ENCODE peak calls at places on chromosomes 2 and 18, in four cellular contexts. N is CD4-positive, alpha-beta T cell; B is colonic mucosa; K is CD14-positive monocyte. C is an unnamed sample.

GRCh38 chr18:61852496-61852895 is 40.3 kb downstream of the RNF152 start:
- DNase-seq in N (no peak), B (no peak), K (no peak), C (no peak)

GRCh38 chr18:29651121-29651675 is 1391.3 kb downstream of the DSC3 start:
- DNase-seq in K (no peak), B (no peak), N (no peak), C (no peak)

GRCh38 chr2:219628235-219628985 is 980 bp downstream of the SLC4A3 start:
- DNase-seq in B (no peak), N (no peak), K (no peak), C (no peak)

GRCh38 chr2:74991977-74992376 is 33.5 kb downstream of the POLE4 start:
- DNase-seq in N (no peak), B (no peak), K (no peak), C (no peak)

GRCh38 chr2:118980573-118980972 is 38.6 kb downstream of the MARCO start:
- DNase-seq in K (no peak), B (no peak), N (no peak), C (no peak)

GRCh38 chr2:28219134-28219533 is 173.5 kb upstream of the FOSL2 start:
- DNase-seq in B (no peak), N (no peak), K (no peak), C (no peak)

GRCh38 chr18:37552296-37552695 is 13.3 kb downstream of the CELF4 start:
- DNase-seq in K (no peak), N (no peak), B (no peak), C (no peak)

GRCh38 chr2:78109272-78109671 is 587.1 kb upstream of the LRRTM4 start:
- DNase-seq in K (no peak), B (no peak), N (no peak), C (no peak)

GRCh38 chr2:10389191-10389590 is 58.9 kb downstream of the ODC1 start:
- DNase-seq in B (no peak), N (no peak), K (no peak), C (no peak)

GRCh38 chr2:39550701-39551285 is 113.7 kb upstream of the MAP4K3 start:
- DNase-seq in B (no peak), K (no peak), N (no peak), C (no peak)
- TF ChIP-seq CTCF in B (no peak), K (no peak), N (no peak), C (no peak)

GRCh38 chr2:223611061-223611460 is 8.9 kb upstream of the SCG2 start:
- DNase-seq in B (no peak), N (no peak), K (no peak), C (no peak)
- TF ChIP-seq CTCF in B (no peak), N (no peak), K (no peak), C (no peak)

GRCh38 chr2:25664531-25665307 is 8.7 kb downstream of the DTNB start:
- DNase-seq in N (no peak), B (peak; percentile 64), K (peak; percentile 47), C (peak; percentile 23)
- TF ChIP-seq CTCF in N (peak; percentile 26), B (peak; percentile 51), K (peak; percentile 66), C (peak; percentile 63)

GRCh38 chr2:231683292-231683898 is 24.9 kb upstream of the PTMA start:
- DNase-seq in B (no peak), N (no peak), K (no peak), C (no peak)

GRCh38 chr2:231680992-231681852 is 27.1 kb upstream of the PTMA start:
- DNase-seq in K (no peak), B (peak; percentile 81), N (no peak), C (no peak)

GRCh38 chr2:231683907-231684306 is 24.4 kb upstream of the PTMA start:
- DNase-seq in K (no peak), B (no peak), N (no peak), C (no peak)

GRCh38 chr2:231684314-231685223 is 23.8 kb upstream of the PTMA start:
- DNase-seq in B (no peak), K (no peak), N (no peak), C (peak; percentile 87)

GRCh38 chr2:231682546-231683291 is 25.6 kb upstream of the PTMA start:
- DNase-seq in B (no peak), N (no peak), K (no peak), C (no peak)
- TF ChIP-seq CTCF in B (no peak), N (no peak), K (no peak), C (no peak)

DNA sequence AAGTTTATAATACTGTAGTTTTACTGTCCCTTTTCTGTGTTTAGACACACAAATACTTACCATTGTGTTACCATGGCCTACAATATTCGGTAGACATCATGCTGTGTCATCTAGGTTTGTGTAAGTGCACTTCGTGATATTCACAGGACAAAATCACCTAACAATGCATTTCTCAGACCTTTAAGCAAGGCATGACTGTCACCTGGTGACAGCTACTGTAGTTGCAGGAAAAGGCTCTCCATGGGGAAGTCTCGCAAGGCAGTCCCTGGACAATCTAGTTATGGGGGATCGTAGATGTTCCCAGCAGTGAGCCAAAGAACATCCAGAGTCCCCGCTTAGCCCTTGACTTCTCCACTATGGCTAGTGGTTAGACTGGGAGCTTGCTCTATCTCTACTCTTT is 73.1 kb downstream of the EIF2AK3 start:
- DNase-seq in K (no peak), N (no peak), B (no peak), C (no peak)
- TF ChIP-seq CTCF in K (no peak), N (no peak), B (no peak), C (peak; percentile 49)

GRCh38 chr2:217923007-217923686 is 79.6 kb downstream of the TNS1 start:
- DNase-seq in B (no peak), N (no peak), K (no peak), C (no peak)
- TF ChIP-seq CTCF in B (no peak), N (no peak), K (no peak), C (no peak)